ENCODE peak calls at places on chromosomes 2 and 18, in nine cellular contexts. One of them, this sample, is unnamed.

GRCh38 chr2:105697781-105698449 is 46.8 kb upstream of the NCK2 start:
- DNase-seq in neural crest cell: no peak
- DNase-seq in heart right ventricle: peak; percentile 58
- DNase-seq in uterus: no peak
- DNase-seq in right lobe of liver: no peak
- DNase-seq in GM20000: no peak
- DNase-seq in left ventricle myocardium inferior: peak; percentile 59
- DNase-seq in astrocyte: no peak
- DNase-seq in fibroblast of lung: no peak
- DNase-seq in this sample: no peak

GRCh38 chr2:165793779-165794519 is at the start of gene GALNT3:
- DNase-seq in neural crest cell: peak; percentile 20
- DNase-seq in heart right ventricle: peak; percentile 23
- DNase-seq in uterus: peak; percentile 14
- DNase-seq in right lobe of liver: peak; percentile 54
- DNase-seq in GM20000: peak; percentile 51
- DNase-seq in left ventricle myocardium inferior: no peak
- DNase-seq in astrocyte: no peak
- DNase-seq in fibroblast of lung: no peak
- DNase-seq in this sample: peak; percentile 73

GRCh38 chr18:6891788-6892187 is 162.3 kb downstream of the ARHGAP28 start:
- DNase-seq in neural crest cell: no peak
- DNase-seq in heart right ventricle: no peak
- DNase-seq in uterus: no peak
- DNase-seq in right lobe of liver: no peak
- DNase-seq in GM20000: no peak
- DNase-seq in left ventricle myocardium inferior: no peak
- DNase-seq in astrocyte: no peak
- DNase-seq in fibroblast of lung: no peak
- DNase-seq in this sample: no peak

GRCh38 chr2:61177727-61178549 is 15.9 kb downstream of the C2orf74 start:
- DNase-seq in neural crest cell: no peak
- DNase-seq in heart right ventricle: peak; percentile 33
- DNase-seq in uterus: peak; percentile 37
- DNase-seq in right lobe of liver: peak; percentile 55
- DNase-seq in GM20000: peak; percentile 43
- DNase-seq in left ventricle myocardium inferior: peak; percentile 30
- DNase-seq in astrocyte: peak; percentile 15
- DNase-seq in fibroblast of lung: peak; percentile 33
- DNase-seq in this sample: no peak

GRCh38 chr2:174522553-174522952 is 35.7 kb upstream of the GPR155 start:
- DNase-seq in neural crest cell: no peak
- DNase-seq in heart right ventricle: no peak
- DNase-seq in uterus: no peak
- DNase-seq in right lobe of liver: no peak
- DNase-seq in GM20000: no peak
- DNase-seq in left ventricle myocardium inferior: no peak
- DNase-seq in astrocyte: no peak
- DNase-seq in fibroblast of lung: peak; percentile 31
- DNase-seq in this sample: no peak

GRCh38 chr2:25879133-25879730 is 945 bp upstream of the ASXL2 start:
- DNase-seq in neural crest cell: no peak
- DNase-seq in heart right ventricle: no peak
- DNase-seq in uterus: no peak
- DNase-seq in right lobe of liver: no peak
- DNase-seq in GM20000: no peak
- DNase-seq in left ventricle myocardium inferior: no peak
- DNase-seq in astrocyte: peak; percentile 70
- DNase-seq in fibroblast of lung: peak; percentile 47
- DNase-seq in this sample: no peak

GRCh38 chr18:22538463-22538862 is 120.7 kb upstream of the CTAGE1 start:
- DNase-seq in neural crest cell: no peak
- DNase-seq in heart right ventricle: no peak
- DNase-seq in uterus: no peak
- DNase-seq in right lobe of liver: no peak
- DNase-seq in GM20000: no peak
- DNase-seq in left ventricle myocardium inferior: peak; percentile 41
- DNase-seq in astrocyte: no peak
- DNase-seq in fibroblast of lung: no peak
- DNase-seq in this sample: no peak

GRCh38 chr2:117997872-117998454 is 15.9 kb downstream of the CCDC93 start:
- DNase-seq in neural crest cell: no peak
- DNase-seq in heart right ventricle: no peak
- DNase-seq in uterus: no peak
- DNase-seq in right lobe of liver: no peak
- DNase-seq in GM20000: no peak
- DNase-seq in left ventricle myocardium inferior: no peak
- DNase-seq in astrocyte: no peak
- DNase-seq in fibroblast of lung: no peak
- DNase-seq in this sample: no peak

GRCh38 chr2:26757873-26758789 is 6.0 kb upstream of the SLC35F6 start:
- DNase-seq in neural crest cell: no peak
- DNase-seq in heart right ventricle: no peak
- DNase-seq in uterus: peak; percentile 46
- DNase-seq in right lobe of liver: no peak
- DNase-seq in GM20000: no peak
- DNase-seq in left ventricle myocardium inferior: no peak
- DNase-seq in astrocyte: peak; percentile 99
- DNase-seq in fibroblast of lung: peak; percentile 99
- DNase-seq in this sample: no peak

GRCh38 chr2:71620116-71620515 is 166.8 kb downstream of the DYSF start:
- DNase-seq in neural crest cell: no peak
- DNase-seq in heart right ventricle: no peak
- DNase-seq in uterus: no peak
- DNase-seq in right lobe of liver: no peak
- DNase-seq in GM20000: no peak
- DNase-seq in left ventricle myocardium inferior: no peak
- DNase-seq in astrocyte: no peak
- DNase-seq in fibroblast of lung: no peak
- DNase-seq in this sample: no peak

GRCh38 chr2:20093263-20094141 is 42.1 kb upstream of the LAPTM4A start:
- DNase-seq in neural crest cell: peak; percentile 34
- DNase-seq in heart right ventricle: peak; percentile 49
- DNase-seq in uterus: peak; percentile 63
- DNase-seq in right lobe of liver: peak; percentile 65
- DNase-seq in GM20000: no peak
- DNase-seq in left ventricle myocardium inferior: peak; percentile 61
- DNase-seq in astrocyte: peak; percentile 54
- DNase-seq in fibroblast of lung: peak; percentile 89
- DNase-seq in this sample: no peak

GRCh38 chr18:76764296-76764901 is 58.0 kb upstream of the ZNF236 start:
- DNase-seq in neural crest cell: no peak
- DNase-seq in heart right ventricle: no peak
- DNase-seq in uterus: no peak
- DNase-seq in right lobe of liver: no peak
- DNase-seq in GM20000: no peak
- DNase-seq in left ventricle myocardium inferior: no peak
- DNase-seq in astrocyte: no peak
- DNase-seq in fibroblast of lung: no peak
- DNase-seq in this sample: no peak

GRCh38 chr2:231680992-231681852 is 27.1 kb upstream of the PTMA start:
- DNase-seq in neural crest cell: peak; percentile 86
- DNase-seq in heart right ventricle: peak; percentile 91
- DNase-seq in uterus: peak; percentile 92
- DNase-seq in right lobe of liver: peak; percentile 86
- DNase-seq in GM20000: peak; percentile 98
- DNase-seq in left ventricle myocardium inferior: peak; percentile 92
- DNase-seq in astrocyte: peak; percentile 68
- DNase-seq in fibroblast of lung: peak; percentile 82
- DNase-seq in this sample: peak; percentile 77

GRCh38 chr2:57720728-57721627 is 325.6 kb upstream of the VRK2 start:
- DNase-seq in neural crest cell: peak; percentile 51
- DNase-seq in heart right ventricle: no peak
- DNase-seq in uterus: no peak
- DNase-seq in right lobe of liver: peak; percentile 18
- DNase-seq in GM20000: peak; percentile 57
- DNase-seq in left ventricle myocardium inferior: no peak
- DNase-seq in astrocyte: peak; percentile 67
- DNase-seq in fibroblast of lung: peak; percentile 59
- DNase-seq in this sample: peak; percentile 26

GRCh38 chr2:239455436-239456203 is 54.8 kb upstream of the HDAC4 start:
- DNase-seq in neural crest cell: no peak
- DNase-seq in heart right ventricle: no peak
- DNase-seq in uterus: no peak
- DNase-seq in right lobe of liver: no peak
- DNase-seq in GM20000: no peak
- DNase-seq in left ventricle myocardium inferior: no peak
- DNase-seq in astrocyte: no peak
- DNase-seq in fibroblast of lung: no peak
- DNase-seq in this sample: no peak

GRCh38 chr2:61707984-61708852 is 145.6 kb downstream of the FAM161A start:
- DNase-seq in neural crest cell: no peak
- DNase-seq in heart right ventricle: no peak
- DNase-seq in uterus: no peak
- DNase-seq in right lobe of liver: peak; percentile 29
- DNase-seq in GM20000: peak; percentile 73
- DNase-seq in left ventricle myocardium inferior: no peak
- DNase-seq in astrocyte: peak; percentile 56
- DNase-seq in fibroblast of lung: peak; percentile 30
- DNase-seq in this sample: no peak

GRCh38 chr2:241658296-241658695 is 20.8 kb downstream of the ATG4B start:
- DNase-seq in neural crest cell: no peak
- DNase-seq in heart right ventricle: no peak
- DNase-seq in uterus: no peak
- DNase-seq in right lobe of liver: no peak
- DNase-seq in GM20000: no peak
- DNase-seq in left ventricle myocardium inferior: no peak
- DNase-seq in astrocyte: no peak
- DNase-seq in fibroblast of lung: no peak
- DNase-seq in this sample: no peak

GRCh38 chr2:230664844-230665243 is 47.8 kb upstream of the CAB39 start:
- DNase-seq in neural crest cell: no peak
- DNase-seq in heart right ventricle: no peak
- DNase-seq in uterus: no peak
- DNase-seq in right lobe of liver: no peak
- DNase-seq in GM20000: no peak
- DNase-seq in left ventricle myocardium inferior: no peak
- DNase-seq in astrocyte: no peak
- DNase-seq in fibroblast of lung: no peak
- DNase-seq in this sample: no peak

DNA sequence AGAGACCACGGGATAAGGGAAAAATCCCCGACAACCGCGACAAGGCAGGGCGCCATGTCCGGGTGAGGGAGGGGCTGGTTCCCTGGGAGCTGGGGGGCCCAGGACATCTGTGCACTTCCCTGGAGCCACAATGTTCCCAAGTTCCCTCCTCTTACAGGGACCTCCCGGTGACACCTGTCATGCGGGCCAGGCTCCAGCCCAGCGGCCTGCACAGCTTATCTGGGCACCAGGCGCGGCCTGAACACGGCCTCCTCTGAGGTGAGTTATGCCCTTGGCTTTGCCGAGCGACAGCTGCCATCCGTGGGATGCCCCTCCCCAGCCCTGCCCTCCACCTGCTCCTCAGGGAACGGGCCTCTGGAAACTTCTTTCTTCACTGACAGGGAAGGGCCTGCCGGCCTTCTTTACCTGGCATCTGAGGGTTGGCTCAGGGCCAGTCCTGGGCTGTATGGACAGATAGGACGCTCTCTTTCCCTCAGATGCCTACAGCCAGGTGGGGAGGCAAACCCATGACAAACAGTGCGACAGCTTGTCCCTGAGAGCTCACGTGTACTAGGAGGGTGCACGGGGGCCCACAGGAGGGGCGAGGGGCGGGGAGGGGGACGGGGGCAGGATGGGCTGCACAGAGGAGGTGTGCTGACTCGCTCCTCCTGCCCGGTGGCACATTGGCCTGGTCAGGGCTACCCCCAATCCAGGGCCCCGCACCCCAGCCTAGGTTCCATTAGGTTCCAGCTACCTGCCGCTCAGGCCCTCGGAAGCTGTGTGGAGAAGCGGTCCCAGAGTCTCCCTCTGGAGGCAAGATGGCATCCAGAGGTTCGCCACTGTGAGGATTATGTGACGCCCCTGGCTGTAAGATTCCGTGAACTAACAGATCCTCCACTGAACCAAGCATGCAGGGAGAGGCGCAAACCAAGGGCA is 34.9 kb upstream of the HPCAL1 start:
- DNase-seq in neural crest cell: no peak
- DNase-seq in heart right ventricle: no peak
- DNase-seq in uterus: peak; percentile 12
- DNase-seq in right lobe of liver: no peak
- DNase-seq in GM20000: no peak
- DNase-seq in left ventricle myocardium inferior: peak; percentile 64
- DNase-seq in astrocyte: no peak
- DNase-seq in fibroblast of lung: no peak
- DNase-seq in this sample: peak; percentile 14
- TF ChIP-seq CTCF in neural crest cell: no peak
- TF ChIP-seq CTCF in heart right ventricle: no peak
- TF ChIP-seq CTCF in uterus: no peak
- TF ChIP-seq CTCF in right lobe of liver: no peak
- TF ChIP-seq CTCF in GM20000: no peak
- TF ChIP-seq CTCF in left ventricle myocardium inferior: no peak
- TF ChIP-seq CTCF in astrocyte: no peak
- TF ChIP-seq CTCF in fibroblast of lung: no peak
- TF ChIP-seq CTCF in this sample: no peak

GRCh38 chr2:95277246-95277906 is 3.1 kb downstream of the PROM2 start:
- DNase-seq in neural crest cell: no peak
- DNase-seq in heart right ventricle: no peak
- DNase-seq in uterus: no peak
- DNase-seq in right lobe of liver: peak; percentile 12
- DNase-seq in GM20000: no peak
- DNase-seq in left ventricle myocardium inferior: peak; percentile 5
- DNase-seq in astrocyte: no peak
- DNase-seq in fibroblast of lung: no peak
- DNase-seq in this sample: no peak
- TF ChIP-seq CTCF in neural crest cell: no peak
- TF ChIP-seq CTCF in heart right ventricle: no peak
- TF ChIP-seq CTCF in uterus: no peak
- TF ChIP-seq CTCF in right lobe of liver: no peak
- TF ChIP-seq CTCF in GM20000: no peak
- TF ChIP-seq CTCF in left ventricle myocardium inferior: no peak
- TF ChIP-seq CTCF in astrocyte: no peak
- TF ChIP-seq CTCF in fibroblast of lung: no peak
- TF ChIP-seq CTCF in this sample: no peak

DNA sequence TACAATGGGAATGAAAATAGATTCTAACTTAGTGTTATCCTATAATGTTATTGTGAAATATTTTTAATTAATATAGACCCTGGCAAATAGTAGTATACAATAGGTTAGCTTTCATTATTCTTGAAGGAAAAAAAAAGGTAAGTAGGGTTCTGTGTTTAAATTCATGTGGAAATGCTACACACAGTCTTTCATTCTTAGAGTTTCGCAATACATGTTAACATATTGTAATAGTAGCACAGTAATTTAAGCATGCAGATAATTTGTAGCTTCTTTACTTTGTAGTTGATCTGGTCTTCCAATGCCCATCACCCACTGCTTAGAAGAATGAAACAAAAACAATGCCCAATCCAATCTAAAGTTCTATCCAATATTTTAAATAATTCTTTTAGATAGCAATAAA is 54.8 kb upstream of the MSTN start:
- DNase-seq in neural crest cell: no peak
- DNase-seq in heart right ventricle: no peak
- DNase-seq in uterus: no peak
- DNase-seq in right lobe of liver: no peak
- DNase-seq in GM20000: no peak
- DNase-seq in left ventricle myocardium inferior: no peak
- DNase-seq in astrocyte: no peak
- DNase-seq in fibroblast of lung: no peak
- DNase-seq in this sample: no peak
- TF ChIP-seq CTCF in neural crest cell: no peak
- TF ChIP-seq CTCF in heart right ventricle: no peak
- TF ChIP-seq CTCF in uterus: no peak
- TF ChIP-seq CTCF in right lobe of liver: no peak
- TF ChIP-seq CTCF in GM20000: no peak
- TF ChIP-seq CTCF in left ventricle myocardium inferior: no peak
- TF ChIP-seq CTCF in astrocyte: no peak
- TF ChIP-seq CTCF in fibroblast of lung: no peak
- TF ChIP-seq CTCF in this sample: no peak

GRCh38 chr2:147045113-147045512 is 799.7 kb upstream of the ACVR2A start:
- DNase-seq in neural crest cell: peak; percentile 68
- DNase-seq in heart right ventricle: no peak
- DNase-seq in uterus: peak; percentile 28
- DNase-seq in right lobe of liver: no peak
- DNase-seq in GM20000: peak; percentile 29
- DNase-seq in left ventricle myocardium inferior: no peak
- DNase-seq in astrocyte: peak; percentile 21
- DNase-seq in fibroblast of lung: peak; percentile 62
- DNase-seq in this sample: peak; percentile 53
- TF ChIP-seq CTCF in neural crest cell: peak; percentile 80
- TF ChIP-seq CTCF in heart right ventricle: peak; percentile 63
- TF ChIP-seq CTCF in uterus: peak; percentile 21
- TF ChIP-seq CTCF in right lobe of liver: peak; percentile 43
- TF ChIP-seq CTCF in GM20000: peak; percentile 70
- TF ChIP-seq CTCF in left ventricle myocardium inferior: peak; percentile 67
- TF ChIP-seq CTCF in astrocyte: peak; percentile 63
- TF ChIP-seq CTCF in fibroblast of lung: peak; percentile 70
- TF ChIP-seq CTCF in this sample: peak; percentile 64

This sample was measured in mesothelial cell of epicardium.